ENCODE peak calls at places on chromosomes 1 and 21, in six cellular contexts. One of them, this sample, is unnamed. For H3F3A and H3K9me2, the result is how much of the 10 kb centered on the place peaks cover.

GRCh38 chr1:11800756-11801433 is 4.9 kb downstream of the MTHFR start:
- DNase-seq in GM23338: no peak
- DNase-seq in GM23248: no peak
- DNase-seq in MM.1S: no peak
- DNase-seq in SK-N-SH: no peak
- DNase-seq in PC-3: no peak
- DNase-seq in this sample: no peak

GRCh38 chr1:218473527-218473926 is 128.4 kb downstream of the TGFB2 start:
- DNase-seq in GM23338: no peak
- DNase-seq in GM23248: no peak
- DNase-seq in MM.1S: peak
- DNase-seq in SK-N-SH: no peak
- DNase-seq in PC-3: no peak
- DNase-seq in this sample: no peak

GRCh38 chr1:198444792-198445191 is 95.7 kb downstream of the ATP6V1G3 start:
- DNase-seq in GM23338: no peak
- DNase-seq in GM23248: peak
- DNase-seq in MM.1S: no peak
- DNase-seq in SK-N-SH: no peak
- DNase-seq in PC-3: peak
- DNase-seq in this sample: no peak

GRCh38 chr21:23247334-23247733 is 2249.1 kb downstream of the NCAM2 start:
- DNase-seq in GM23338: peak
- DNase-seq in GM23248: no peak
- DNase-seq in MM.1S: no peak
- DNase-seq in SK-N-SH: no peak
- DNase-seq in PC-3: no peak
- DNase-seq in this sample: no peak

GRCh38 chr21:31335957-31336738 is 7.9 kb downstream of the TIAM1 start:
- DNase-seq in GM23338: no peak
- DNase-seq in GM23248: peak
- DNase-seq in MM.1S: no peak
- DNase-seq in SK-N-SH: no peak
- DNase-seq in PC-3: peak
- DNase-seq in this sample: peak

GRCh38 chr1:156623946-156624813 is 5.0 kb downstream of the HAPLN2 start:
- DNase-seq in GM23338: peak
- DNase-seq in GM23248: peak
- DNase-seq in MM.1S: peak
- DNase-seq in SK-N-SH: peak
- DNase-seq in PC-3: peak
- DNase-seq in this sample: no peak

GRCh38 chr1:68346192-68346808 is 103.5 kb downstream of the RPE65 start:
- DNase-seq in GM23338: peak
- DNase-seq in GM23248: peak
- DNase-seq in MM.1S: peak
- DNase-seq in SK-N-SH: peak
- DNase-seq in PC-3: peak
- DNase-seq in this sample: no peak

GRCh38 chr1:221858758-221859157 is 116.9 kb upstream of the DUSP10 start:
- DNase-seq in GM23338: no peak
- DNase-seq in GM23248: peak
- DNase-seq in MM.1S: no peak
- DNase-seq in SK-N-SH: no peak
- DNase-seq in PC-3: peak
- DNase-seq in this sample: no peak

GRCh38 chr1:44609412-44609767 is 64.9 kb downstream of the TMEM53 start:
- DNase-seq in GM23338: peak
- DNase-seq in GM23248: peak
- DNase-seq in MM.1S: no peak
- DNase-seq in SK-N-SH: peak
- DNase-seq in PC-3: peak
- DNase-seq in this sample: peak

GRCh38 chr1:72051538-72051937 is 230.8 kb downstream of the NEGR1 start:
- DNase-seq in GM23338: no peak
- DNase-seq in GM23248: peak
- DNase-seq in MM.1S: no peak
- DNase-seq in SK-N-SH: no peak
- DNase-seq in PC-3: peak
- DNase-seq in this sample: no peak

GRCh38 chr1:67853704-67854103 is 20.4 kb upstream of the GNG12 start:
- DNase-seq in GM23338: peak
- DNase-seq in GM23248: peak
- DNase-seq in MM.1S: peak
- DNase-seq in SK-N-SH: peak
- DNase-seq in PC-3: peak
- DNase-seq in this sample: peak

GRCh38 chr1:187517508-187517907 is 688.8 kb downstream of the PLA2G4A start:
- DNase-seq in GM23338: no peak
- DNase-seq in GM23248: no peak
- DNase-seq in MM.1S: no peak
- DNase-seq in SK-N-SH: no peak
- DNase-seq in PC-3: no peak
- DNase-seq in this sample: no peak

GRCh38 chr1:6257541-6258069 is 3.3 kb downstream of the GPR153 start:
- DNase-seq in GM23338: no peak
- DNase-seq in GM23248: no peak
- DNase-seq in MM.1S: no peak
- DNase-seq in SK-N-SH: no peak
- DNase-seq in PC-3: peak
- DNase-seq in this sample: no peak

GRCh38 chr1:88061106-88061829 is 622.8 kb upstream of the PKN2 start:
- DNase-seq in GM23338: peak
- DNase-seq in GM23248: peak
- DNase-seq in MM.1S: peak
- DNase-seq in SK-N-SH: peak
- DNase-seq in PC-3: peak
- DNase-seq in this sample: peak

GRCh38 chr1:27343639-27344025 is 1.8 kb downstream of the SYTL1 start:
- DNase-seq in GM23338: no peak
- DNase-seq in GM23248: no peak
- DNase-seq in MM.1S: no peak
- DNase-seq in SK-N-SH: no peak
- DNase-seq in PC-3: no peak
- DNase-seq in this sample: no peak

GRCh38 chr21:36369064-36369685 is 16.0 kb upstream of the CHAF1B start:
- DNase-seq in GM23338: no peak
- DNase-seq in GM23248: no peak
- DNase-seq in MM.1S: no peak
- DNase-seq in SK-N-SH: no peak
- DNase-seq in PC-3: no peak
- DNase-seq in this sample: no peak

GRCh38 chr1:244221961-244222360 is 170.9 kb downstream of the ZBTB18 start:
- DNase-seq in GM23338: peak
- DNase-seq in GM23248: no peak
- DNase-seq in MM.1S: no peak
- DNase-seq in SK-N-SH: no peak
- DNase-seq in PC-3: no peak
- DNase-seq in this sample: no peak

GRCh38 chr1:37949524-37950152 is 2.8 kb upstream of the INPP5B start:
- DNase-seq in GM23338: no peak
- DNase-seq in GM23248: peak
- DNase-seq in MM.1S: no peak
- DNase-seq in SK-N-SH: no peak
- DNase-seq in PC-3: no peak
- DNase-seq in this sample: peak

GRCh38 chr1:6911229-6911941 is 126.1 kb downstream of the CAMTA1 start:
- DNase-seq in GM23338: no peak
- DNase-seq in GM23248: no peak
- DNase-seq in MM.1S: no peak
- DNase-seq in SK-N-SH: no peak
- DNase-seq in PC-3: no peak
- DNase-seq in this sample: no peak

GRCh38 chr1:101178688-101179491 is 57.9 kb upstream of the S1PR1 start:
- DNase-seq in GM23338: no peak
- DNase-seq in GM23248: no peak
- DNase-seq in MM.1S: peak
- DNase-seq in SK-N-SH: no peak
- DNase-seq in PC-3: no peak
- DNase-seq in this sample: no peak

GRCh38 chr1:19633106-19633505 is 11.0 kb upstream of the NBL1 start:
- DNase-seq in GM23338: no peak
- DNase-seq in GM23248: no peak
- DNase-seq in MM.1S: no peak
- DNase-seq in SK-N-SH: no peak
- DNase-seq in PC-3: no peak
- DNase-seq in this sample: no peak

GRCh38 chr1:161200992-161201827 is 957 bp upstream of the NDUFS2 start:
- DNase-seq in GM23338: peak
- DNase-seq in GM23248: peak
- DNase-seq in MM.1S: no peak
- DNase-seq in SK-N-SH: no peak
- DNase-seq in PC-3: no peak
- DNase-seq in this sample: no peak

GRCh38 chr1:156114919-156115513 is 505 bp downstream of the LMNA start:
- DNase-seq in GM23338: peak
- DNase-seq in GM23248: peak
- DNase-seq in MM.1S: peak
- DNase-seq in SK-N-SH: peak
- DNase-seq in PC-3: peak
- DNase-seq in this sample: no peak

GRCh38 chr1:220062629-220063028 is 16.3 kb upstream of the EPRS1 start:
- DNase-seq in GM23338: no peak
- DNase-seq in GM23248: no peak
- DNase-seq in MM.1S: no peak
- DNase-seq in SK-N-SH: no peak
- DNase-seq in PC-3: no peak
- DNase-seq in this sample: no peak

GRCh38 chr1:205963352-205963751 is 20.1 kb upstream of the SLC26A9 start:
- DNase-seq in GM23338: no peak
- DNase-seq in GM23248: peak
- DNase-seq in MM.1S: no peak
- DNase-seq in SK-N-SH: no peak
- DNase-seq in PC-3: peak
- DNase-seq in this sample: no peak

DNA sequence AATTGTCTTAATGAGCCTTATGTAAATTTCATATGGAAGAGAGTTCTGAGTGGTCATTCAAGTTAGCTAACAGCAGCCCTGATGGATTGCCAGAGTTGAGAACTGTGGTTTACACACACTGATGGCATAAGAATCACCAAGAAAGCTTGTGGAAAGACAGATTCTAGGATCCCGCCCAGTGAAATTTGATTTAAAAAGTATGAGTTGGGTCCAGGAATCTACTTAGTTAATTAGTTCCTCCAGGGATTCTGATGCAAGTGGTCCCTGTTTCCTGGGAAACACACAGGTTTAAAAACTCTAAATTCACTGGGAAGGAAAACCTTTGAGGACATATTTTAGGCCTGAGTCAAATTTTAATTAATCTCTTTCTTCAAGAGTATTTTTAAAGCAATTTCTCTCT is 144.3 kb downstream of the NTPCR start:
- DNase-seq in GM23338: no peak
- DNase-seq in GM23248: no peak
- DNase-seq in MM.1S: no peak
- DNase-seq in SK-N-SH: no peak
- DNase-seq in PC-3: no peak
- DNase-seq in this sample: no peak
- H3F3A ChIP-seq in GM23338: under half
- H3F3A ChIP-seq in GM23248: under half
- H3F3A ChIP-seq in MM.1S: under half
- H3F3A ChIP-seq in SK-N-SH: under half
- H3F3A ChIP-seq in PC-3: under half
- H3F3A ChIP-seq in this sample: under half

DNA sequence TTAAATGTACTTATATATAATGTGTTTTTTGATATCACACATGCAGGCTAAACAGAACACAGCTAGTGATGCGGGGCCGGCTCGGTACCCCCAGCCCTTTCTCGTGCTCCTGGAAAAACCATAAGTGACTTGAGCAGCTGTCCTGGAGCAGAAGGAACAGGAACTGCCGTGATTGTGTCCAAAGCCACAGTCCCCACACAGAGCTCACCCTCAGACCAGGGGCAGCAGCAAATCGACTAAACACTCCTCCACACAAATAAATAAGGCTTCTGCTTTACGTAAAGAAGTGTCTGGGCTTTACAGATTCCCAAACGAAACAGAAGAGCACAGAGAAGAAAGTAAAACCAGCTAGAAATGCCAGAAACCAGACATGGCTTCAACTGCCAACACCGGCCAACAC is 9.6 kb downstream of the UBE2J2 start:
- DNase-seq in GM23338: no peak
- DNase-seq in GM23248: no peak
- DNase-seq in MM.1S: no peak
- DNase-seq in SK-N-SH: no peak
- DNase-seq in PC-3: no peak
- DNase-seq in this sample: no peak
- H3K9me2 ChIP-seq in GM23338: under half
- H3K9me2 ChIP-seq in GM23248: under half
- H3K9me2 ChIP-seq in MM.1S: under half
- H3K9me2 ChIP-seq in SK-N-SH: under half
- H3K9me2 ChIP-seq in PC-3: under half
- H3K9me2 ChIP-seq in this sample: under half

DNA sequence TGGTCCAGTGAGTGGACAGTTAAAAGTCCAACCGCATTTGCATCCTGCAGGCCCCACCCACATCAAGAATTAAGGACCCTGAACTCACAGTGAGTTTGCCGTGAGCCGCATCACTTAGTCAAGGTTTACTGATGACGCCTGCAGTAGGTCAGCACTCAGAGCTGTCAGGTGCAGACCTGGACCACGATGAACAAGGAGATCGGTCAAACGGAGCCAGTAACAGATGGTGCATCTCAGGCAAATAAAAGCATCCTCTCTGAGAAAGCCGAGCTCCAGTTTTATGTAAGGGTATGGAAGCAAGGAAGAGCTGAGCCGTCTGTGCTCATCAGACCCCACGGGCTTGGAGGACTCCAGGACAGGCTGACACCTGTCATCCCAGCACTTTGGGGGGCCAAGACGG is 4.5 kb downstream of the PRDM15 start:
- DNase-seq in GM23338: no peak
- DNase-seq in GM23248: no peak
- DNase-seq in MM.1S: no peak
- DNase-seq in SK-N-SH: no peak
- DNase-seq in PC-3: no peak
- DNase-seq in this sample: no peak
- H3F3A ChIP-seq in GM23338: under half
- H3F3A ChIP-seq in GM23248: under half
- H3F3A ChIP-seq in MM.1S: under half
- H3F3A ChIP-seq in SK-N-SH: under half
- H3F3A ChIP-seq in PC-3: under half
- H3F3A ChIP-seq in this sample: under half

DNA sequence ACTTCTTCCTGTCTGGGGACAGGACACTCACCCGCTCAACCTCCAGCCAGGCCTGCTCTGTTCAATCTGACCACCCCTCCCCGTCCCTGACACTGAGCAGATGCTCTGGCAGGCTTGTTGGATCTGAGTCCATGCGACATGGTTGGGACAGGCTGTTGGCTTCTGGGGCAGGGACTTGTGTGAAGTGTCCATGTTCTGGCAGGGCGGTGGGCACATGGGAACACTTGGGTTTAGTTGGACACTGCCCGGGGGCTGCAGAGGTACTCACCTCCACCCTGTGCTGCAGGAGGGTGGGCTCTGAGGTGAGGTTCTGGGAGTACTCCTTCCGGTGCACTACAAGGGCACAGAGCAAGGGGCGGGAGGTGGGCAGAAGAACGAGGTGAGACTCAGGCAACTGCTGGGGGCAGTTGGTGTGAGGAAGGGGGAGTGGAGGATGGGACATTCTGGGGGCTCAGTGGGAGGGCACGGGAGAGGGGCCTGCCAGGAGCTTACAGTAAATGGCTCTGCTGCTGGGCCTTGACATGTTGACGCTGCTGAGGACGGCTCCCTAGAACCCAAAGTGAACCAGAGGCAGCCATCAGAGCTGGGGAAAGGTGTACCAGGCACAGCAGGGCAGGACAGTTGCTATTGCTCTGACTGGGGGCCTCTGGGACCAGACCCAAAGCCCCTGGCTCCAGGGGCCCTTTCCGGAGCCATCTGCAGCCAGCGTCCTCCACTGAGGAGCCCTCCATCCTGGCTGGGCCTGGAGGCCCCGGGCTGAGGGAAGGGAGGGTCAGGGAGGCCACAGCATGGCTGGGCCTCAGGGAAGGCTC is 2.3 kb downstream of the EPS8L3 start:
- DNase-seq in GM23338: no peak
- DNase-seq in GM23248: no peak
- DNase-seq in MM.1S: no peak
- DNase-seq in SK-N-SH: peak
- DNase-seq in PC-3: no peak
- DNase-seq in this sample: no peak
- H3K9me2 ChIP-seq in GM23338: under half
- H3K9me2 ChIP-seq in GM23248: under half
- H3K9me2 ChIP-seq in MM.1S: under half
- H3K9me2 ChIP-seq in SK-N-SH: under half
- H3K9me2 ChIP-seq in PC-3: under half
- H3K9me2 ChIP-seq in this sample: under half

This sample was measured in PC-9.